ENCODE peak calls at places on chromosome 11, in four cellular contexts. One of them, this sample, is unnamed.

GRCh38 chr11:2287102-2287501 is 14.6 kb downstream of the C11orf21 start:
- DNase-seq in progenitor cell of endocrine pancreas: no peak
- DNase-seq in cardiac fibroblast: no peak
- DNase-seq in uterus: peak; percentile 54
- DNase-seq in this sample: no peak

GRCh38 chr11:44727373-44728084 is 767 bp downstream of the TSPAN18 start:
- DNase-seq in progenitor cell of endocrine pancreas: peak; percentile 76
- DNase-seq in cardiac fibroblast: peak; percentile 67
- DNase-seq in uterus: peak; percentile 86
- DNase-seq in this sample: peak; percentile 88

GRCh38 chr11:22193348-22194051 is 615 bp downstream of the ANO5 start:
- DNase-seq in progenitor cell of endocrine pancreas: peak; percentile 16
- DNase-seq in cardiac fibroblast: no peak
- DNase-seq in uterus: peak; percentile 13
- DNase-seq in this sample: peak; percentile 8

GRCh38 chr11:108093128-108093904 is 28.1 kb upstream of the ACAT1 start:
- DNase-seq in progenitor cell of endocrine pancreas: no peak
- DNase-seq in cardiac fibroblast: peak; percentile 40
- DNase-seq in uterus: no peak
- DNase-seq in this sample: no peak

GRCh38 chr11:67657300-67657699 is 6.8 kb upstream of the ACY3 start:
- DNase-seq in progenitor cell of endocrine pancreas: no peak
- DNase-seq in cardiac fibroblast: no peak
- DNase-seq in uterus: no peak
- DNase-seq in this sample: no peak

GRCh38 chr11:35166369-35167360 is 27.7 kb downstream of the CD44 start:
- DNase-seq in progenitor cell of endocrine pancreas: no peak
- DNase-seq in cardiac fibroblast: peak; percentile 96
- DNase-seq in uterus: no peak
- DNase-seq in this sample: no peak

GRCh38 chr11:69312418-69313399 is 18.8 kb downstream of the MYEOV start:
- DNase-seq in progenitor cell of endocrine pancreas: no peak
- DNase-seq in cardiac fibroblast: peak; percentile 24
- DNase-seq in uterus: no peak
- DNase-seq in this sample: peak; percentile 75

GRCh38 chr11:120146413-120147093 is 8.6 kb upstream of the TRIM29 start:
- DNase-seq in progenitor cell of endocrine pancreas: no peak
- DNase-seq in cardiac fibroblast: no peak
- DNase-seq in uterus: no peak
- DNase-seq in this sample: no peak

GRCh38 chr11:133219543-133219942 is 312.8 kb downstream of the OPCML start:
- DNase-seq in progenitor cell of endocrine pancreas: no peak
- DNase-seq in cardiac fibroblast: no peak
- DNase-seq in uterus: no peak
- DNase-seq in this sample: no peak

GRCh38 chr11:76824083-76824939 is 36.4 kb upstream of the ACER3 start:
- DNase-seq in progenitor cell of endocrine pancreas: no peak
- DNase-seq in cardiac fibroblast: peak; percentile 60
- DNase-seq in uterus: no peak
- DNase-seq in this sample: no peak

GRCh38 chr11:12169822-12170221 is 59.4 kb downstream of the MICAL2 start:
- DNase-seq in progenitor cell of endocrine pancreas: no peak
- DNase-seq in cardiac fibroblast: no peak
- DNase-seq in uterus: no peak
- DNase-seq in this sample: no peak

GRCh38 chr11:27444801-27445215 is 27.8 kb downstream of the LGR4 start:
- DNase-seq in progenitor cell of endocrine pancreas: no peak
- DNase-seq in cardiac fibroblast: no peak
- DNase-seq in uterus: no peak
- DNase-seq in this sample: no peak

GRCh38 chr11:2214527-2215229 is 43.1 kb upstream of the TH start:
- DNase-seq in progenitor cell of endocrine pancreas: no peak
- DNase-seq in cardiac fibroblast: no peak
- DNase-seq in uterus: no peak
- DNase-seq in this sample: peak; percentile 38

GRCh38 chr11:93908689-93909088 is 58.3 kb upstream of the VSTM5 start:
- DNase-seq in progenitor cell of endocrine pancreas: no peak
- DNase-seq in cardiac fibroblast: peak; percentile 92
- DNase-seq in uterus: no peak
- DNase-seq in this sample: no peak

GRCh38 chr11:64836448-64837072 is 7.9 kb downstream of the CDC42BPG start:
- DNase-seq in progenitor cell of endocrine pancreas: no peak
- DNase-seq in cardiac fibroblast: no peak
- DNase-seq in uterus: no peak
- DNase-seq in this sample: no peak

GRCh38 chr11:71336176-71336995 is 84.0 kb upstream of the SHANK2 start:
- DNase-seq in progenitor cell of endocrine pancreas: no peak
- DNase-seq in cardiac fibroblast: no peak
- DNase-seq in uterus: no peak
- DNase-seq in this sample: no peak

GRCh38 chr11:79412761-79413160 is 28.1 kb downstream of the TENM4 start:
- DNase-seq in progenitor cell of endocrine pancreas: no peak
- DNase-seq in cardiac fibroblast: peak; percentile 55
- DNase-seq in uterus: no peak
- DNase-seq in this sample: no peak

GRCh38 chr11:88434333-88434976 is 96.9 kb upstream of the CTSC start:
- DNase-seq in progenitor cell of endocrine pancreas: no peak
- DNase-seq in cardiac fibroblast: no peak
- DNase-seq in uterus: no peak
- DNase-seq in this sample: no peak

GRCh38 chr11:103281301-103281700 is 172.1 kb downstream of the DYNC2H1 start:
- DNase-seq in progenitor cell of endocrine pancreas: no peak
- DNase-seq in cardiac fibroblast: peak; percentile 36
- DNase-seq in uterus: no peak
- DNase-seq in this sample: no peak

GRCh38 chr11:114125959-114126358 is 66.4 kb downstream of the ZBTB16 start:
- DNase-seq in progenitor cell of endocrine pancreas: no peak
- DNase-seq in cardiac fibroblast: no peak
- DNase-seq in uterus: no peak
- DNase-seq in this sample: no peak

GRCh38 chr11:124865181-124865901 is at the start of gene ROBO3:
- DNase-seq in progenitor cell of endocrine pancreas: no peak
- DNase-seq in cardiac fibroblast: no peak
- DNase-seq in uterus: no peak
- DNase-seq in this sample: no peak

GRCh38 chr11:75554258-75555022 is 7.6 kb upstream of the SERPINH1 start:
- DNase-seq in progenitor cell of endocrine pancreas: no peak
- DNase-seq in cardiac fibroblast: peak; percentile 100
- DNase-seq in uterus: peak; percentile 99
- DNase-seq in this sample: peak; percentile 95

GRCh38 chr11:104653011-104653806 is 245.1 kb downstream of the CASP12 start:
- DNase-seq in progenitor cell of endocrine pancreas: no peak
- DNase-seq in cardiac fibroblast: peak; percentile 44
- DNase-seq in uterus: no peak
- DNase-seq in this sample: peak; percentile 23

GRCh38 chr11:16154715-16155396 is 201.5 kb downstream of the SOX6 start:
- DNase-seq in progenitor cell of endocrine pancreas: no peak
- DNase-seq in cardiac fibroblast: peak; percentile 17
- DNase-seq in uterus: no peak
- DNase-seq in this sample: no peak

GRCh38 chr11:45665206-45665932 is at the start of gene CHST1:
- DNase-seq in progenitor cell of endocrine pancreas: peak; percentile 30
- DNase-seq in cardiac fibroblast: no peak
- DNase-seq in uterus: peak; percentile 45
- DNase-seq in this sample: peak; percentile 61

GRCh38 chr11:2713069-2713468 is 13.3 kb upstream of the KCNQ1OT1 start:
- DNase-seq in progenitor cell of endocrine pancreas: no peak
- DNase-seq in cardiac fibroblast: no peak
- DNase-seq in uterus: peak; percentile 70
- DNase-seq in this sample: no peak

DNA sequence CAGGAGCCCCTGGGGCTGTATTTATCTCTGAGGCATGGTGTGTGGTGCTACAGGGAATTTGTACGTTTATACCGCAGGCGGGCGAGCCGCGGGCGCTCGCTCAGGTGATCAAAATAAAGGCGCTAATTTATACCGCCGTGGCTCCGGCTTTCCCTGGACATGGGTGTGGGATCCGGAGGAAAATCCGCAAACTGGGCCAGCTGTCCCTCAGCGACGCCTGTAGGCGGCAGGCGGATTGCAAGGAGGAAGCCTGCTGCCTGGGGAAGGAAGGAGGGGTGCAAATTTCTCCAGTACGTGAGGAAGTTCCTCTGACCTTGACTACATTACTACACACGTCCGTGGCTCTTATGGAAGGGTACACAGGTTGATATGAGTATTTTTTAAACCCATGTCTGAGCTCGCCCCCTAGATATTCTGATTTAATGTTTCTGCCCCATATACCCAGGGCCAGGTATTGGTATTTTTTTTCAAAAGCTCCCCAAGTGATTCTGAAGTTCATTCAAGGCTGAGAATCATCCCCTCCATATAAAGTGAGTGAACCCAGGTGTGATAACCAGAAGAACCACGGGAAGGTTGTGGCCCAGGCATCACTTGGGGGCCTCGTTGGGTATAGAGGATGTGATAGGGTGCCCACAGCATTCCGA is 2.8 kb downstream of the MYOD1 start:
- DNase-seq in progenitor cell of endocrine pancreas: no peak
- DNase-seq in cardiac fibroblast: peak; percentile 33
- DNase-seq in uterus: no peak
- DNase-seq in this sample: no peak
- TF ChIP-seq CTCF in progenitor cell of endocrine pancreas: peak; percentile 36
- TF ChIP-seq CTCF in cardiac fibroblast: peak; percentile 68
- TF ChIP-seq CTCF in uterus: no peak
- TF ChIP-seq CTCF in this sample: peak; percentile 16

DNA sequence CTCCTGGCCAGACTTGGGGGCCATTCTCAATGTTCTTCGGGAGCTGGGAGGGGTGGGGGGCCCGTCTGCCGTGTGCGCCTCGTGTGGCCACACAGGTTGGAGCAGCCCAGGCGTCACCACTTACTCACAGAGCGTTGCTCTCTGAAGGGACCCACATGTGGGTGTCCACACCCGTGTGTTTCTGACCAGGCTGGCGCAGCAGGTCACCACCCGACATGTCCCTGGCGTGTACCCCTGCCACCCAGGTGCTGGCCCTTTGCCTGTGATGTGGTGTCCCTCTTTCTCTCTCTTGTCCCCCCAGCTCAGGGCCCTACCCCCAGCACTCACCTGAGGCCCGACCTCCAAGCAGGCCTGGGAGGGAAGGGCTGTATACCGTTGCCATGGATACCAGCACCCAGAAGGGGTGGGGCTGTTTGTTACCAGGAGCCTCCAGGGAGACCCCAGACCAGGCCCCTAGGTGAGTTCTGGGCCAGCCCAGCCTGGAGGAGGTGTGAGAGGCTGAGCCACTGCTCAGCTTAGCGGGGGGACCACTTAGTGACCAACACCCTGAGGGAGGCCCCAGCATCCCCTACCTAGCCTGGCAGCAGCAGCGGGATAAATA is 1.4 kb downstream of the LMNTD2 start:
- DNase-seq in progenitor cell of endocrine pancreas: no peak
- DNase-seq in cardiac fibroblast: no peak
- DNase-seq in uterus: no peak
- DNase-seq in this sample: no peak
- TF ChIP-seq CTCF in progenitor cell of endocrine pancreas: no peak
- TF ChIP-seq CTCF in cardiac fibroblast: no peak
- TF ChIP-seq CTCF in uterus: no peak
- TF ChIP-seq CTCF in this sample: no peak

DNA sequence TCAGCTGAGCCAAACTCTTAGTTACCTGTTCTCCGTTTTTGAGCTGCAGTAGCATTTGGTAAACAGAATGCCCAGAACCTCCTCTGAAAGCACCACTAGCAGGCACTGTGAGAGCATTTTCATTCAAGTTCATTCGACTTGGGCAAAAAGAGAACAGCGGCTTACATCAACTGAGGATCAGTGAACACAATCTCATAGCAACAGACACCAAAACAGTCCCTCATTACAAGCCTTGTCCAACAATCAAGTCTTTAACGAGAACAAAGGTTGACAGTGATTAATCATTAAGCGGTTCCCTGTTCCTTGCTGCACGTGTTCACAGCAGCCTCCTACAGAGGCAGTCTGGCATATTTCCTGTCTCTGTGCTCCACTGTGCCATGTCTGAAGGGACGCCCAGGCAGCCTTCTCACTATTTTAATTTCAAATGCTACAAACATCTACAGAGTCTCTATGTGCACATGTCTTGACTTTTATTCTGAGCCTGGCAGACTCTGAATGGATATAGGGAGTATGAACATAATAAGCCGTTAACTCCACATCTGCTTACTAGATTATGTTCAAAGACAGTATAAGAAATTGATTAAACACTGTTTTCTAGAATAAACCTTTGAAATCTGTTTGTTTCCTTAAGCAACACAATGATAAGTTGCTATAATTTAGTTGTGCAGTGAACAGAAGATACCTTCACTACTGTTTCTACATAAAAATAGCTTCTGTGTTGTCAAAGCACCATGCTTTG is 88.3 kb upstream of the MTMR2 start:
- DNase-seq in progenitor cell of endocrine pancreas: no peak
- DNase-seq in cardiac fibroblast: peak; percentile 89
- DNase-seq in uterus: peak; percentile 29
- DNase-seq in this sample: no peak
- TF ChIP-seq CTCF in progenitor cell of endocrine pancreas: peak; percentile 54
- TF ChIP-seq CTCF in cardiac fibroblast: peak; percentile 76
- TF ChIP-seq CTCF in uterus: peak; percentile 60
- TF ChIP-seq CTCF in this sample: peak; percentile 23

GRCh38 chr11:116826751-116827431 is 2.8 kb upstream of the APOC3 start:
- DNase-seq in progenitor cell of endocrine pancreas: no peak
- DNase-seq in cardiac fibroblast: no peak
- DNase-seq in uterus: no peak
- DNase-seq in this sample: no peak

GRCh38 chr11:116830184-116830912 is 641 bp downstream of the APOC3 start:
- DNase-seq in progenitor cell of endocrine pancreas: no peak
- DNase-seq in cardiac fibroblast: no peak
- DNase-seq in uterus: no peak
- DNase-seq in this sample: no peak

GRCh38 chr11:116829525-116830183 is at the start of gene APOC3:
- DNase-seq in progenitor cell of endocrine pancreas: no peak
- DNase-seq in cardiac fibroblast: peak; percentile 75
- DNase-seq in uterus: no peak
- DNase-seq in this sample: no peak

GRCh38 chr11:116827461-116827860 is 2.2 kb upstream of the APOC3 start:
- DNase-seq in progenitor cell of endocrine pancreas: no peak
- DNase-seq in cardiac fibroblast: no peak
- DNase-seq in uterus: no peak
- DNase-seq in this sample: no peak

DNA sequence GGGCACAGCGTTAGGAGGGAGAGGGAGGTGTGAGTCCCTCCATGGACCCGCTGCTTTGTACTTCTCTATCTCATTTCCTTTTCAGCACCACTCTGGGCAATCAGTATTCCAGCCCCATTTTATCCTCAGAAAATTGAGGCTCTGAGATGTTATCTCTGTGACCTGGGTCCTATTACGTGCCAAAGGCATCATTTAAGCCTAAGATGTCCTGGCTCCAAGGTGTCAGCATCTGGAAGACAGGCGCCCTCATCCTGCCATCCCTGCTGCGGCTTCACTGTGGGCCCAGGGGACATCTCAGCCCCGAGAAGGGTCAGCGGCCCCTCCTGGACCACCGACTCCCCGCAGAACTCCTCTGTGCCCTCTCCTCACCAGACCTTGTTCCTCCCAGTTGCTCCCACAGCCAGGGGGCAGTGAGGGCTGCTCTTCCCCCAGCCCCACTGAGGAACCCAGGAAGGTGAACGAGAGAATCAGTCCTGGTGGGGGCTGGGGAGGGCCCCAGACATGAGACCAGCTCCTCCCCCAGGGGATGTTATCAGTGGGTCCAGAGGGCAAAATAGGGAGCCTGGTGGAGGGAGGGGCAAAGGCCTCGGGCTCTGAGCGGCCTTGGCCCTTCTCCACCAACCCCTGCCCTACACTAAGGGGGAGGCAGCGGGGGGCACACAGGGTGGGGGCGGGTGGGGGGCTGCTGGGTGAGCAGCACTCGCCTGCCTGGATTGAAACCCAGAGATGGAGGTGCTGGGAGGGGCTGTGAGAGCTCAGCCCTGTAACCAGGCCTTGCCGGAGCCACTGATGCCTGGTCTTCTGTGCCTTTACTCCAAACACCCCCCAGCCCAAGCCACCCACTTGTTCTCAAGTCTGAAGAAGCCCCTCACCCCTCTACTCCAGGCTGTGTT is 829 bp upstream of the APOC3 start:
- DNase-seq in progenitor cell of endocrine pancreas: no peak
- DNase-seq in cardiac fibroblast: no peak
- DNase-seq in uterus: no peak
- DNase-seq in this sample: no peak
- TF ChIP-seq CTCF in progenitor cell of endocrine pancreas: no peak
- TF ChIP-seq CTCF in cardiac fibroblast: no peak
- TF ChIP-seq CTCF in uterus: no peak
- TF ChIP-seq CTCF in this sample: no peak

This sample was measured in heart left ventricle.